ENCODE peak calls at places on chromosomes 16 and 17, in six cellular contexts. K is B cell; O is cardiac fibroblast; E is HT1080; T is activated CD4-positive, alpha-beta T cell treated with anti-CD3 and anti-CD28 coated beads for 36 hours; Y is CD8-positive, alpha-beta memory T cell. Z is an unnamed sample.

GRCh38 chr16:56451753-56452689 is 667 bp downstream of the OGFOD1 start:
- DNase-seq in K (no peak), O (peak; percentile 60), E (no peak), T (peak; percentile 27), Y (no peak), Z (no peak)

GRCh38 chr17:17859909-17860760 is 23.3 kb upstream of the SREBF1 start:
- DNase-seq in K (peak; percentile 77), O (peak; percentile 64), E (peak; percentile 48), T (peak; percentile 83), Y (peak; percentile 60), Z (peak; percentile 77)

GRCh38 chr17:80313160-80313829 is 52.6 kb downstream of the RNF213 start:
- DNase-seq in K (no peak), O (no peak), E (no peak), T (no peak), Y (no peak), Z (no peak)

GRCh38 chr17:59838196-59838911 is 54.4 kb downstream of the TUBD1 start:
- DNase-seq in K (no peak), O (peak; percentile 65), E (no peak), T (no peak), Y (no peak), Z (peak; percentile 41)

GRCh38 chr17:5838661-5839300 is 231.4 kb upstream of the WSCD1 start:
- DNase-seq in K (no peak), O (no peak), E (no peak), T (no peak), Y (no peak), Z (no peak)

GRCh38 chr16:69469807-69470561 is 45.6 kb downstream of the CYB5B start:
- DNase-seq in K (no peak), O (no peak), E (no peak), T (peak; percentile 52), Y (no peak), Z (peak; percentile 38)

GRCh38 chr17:73279704-73280103 is 18.0 kb upstream of the CPSF4L start:
- DNase-seq in K (no peak), O (no peak), E (no peak), T (no peak), Y (no peak), Z (no peak)

GRCh38 chr16:70700101-70701020 is 14.5 kb upstream of the MTSS2 start:
- DNase-seq in K (no peak), O (no peak), E (no peak), T (no peak), Y (no peak), Z (no peak)

GRCh38 chr17:17971431-17972125 is 622 bp downstream of the TOM1L2 start:
- DNase-seq in K (no peak), O (no peak), E (peak; percentile 20), T (peak; percentile 46), Y (no peak), Z (peak; percentile 14)

GRCh38 chr17:61570118-61570517 is 20.9 kb downstream of the NACA2 start:
- DNase-seq in K (no peak), O (peak; percentile 49), E (no peak), T (no peak), Y (no peak), Z (no peak)

GRCh38 chr16:57260294-57260929 is 15.4 kb downstream of the ARL2BP start:
- DNase-seq in K (no peak), O (peak; percentile 82), E (peak; percentile 95), T (peak; percentile 30), Y (no peak), Z (peak; percentile 30)